ENCODE peak calls at places on chromosome 4, in nine cellular contexts. One of them, this sample, is unnamed.

GRCh38 chr4:19983072-19983471 is 268.6 kb upstream of the SLIT2 start:
- DNase-seq in CMK: no peak
- DNase-seq in choroid plexus epithelial cell: peak
- DNase-seq in ACHN: no peak
- DNase-seq in fibroblast of the aortic adventitia: peak
- DNase-seq in activated T-helper 1 cell treated with anti-CD3 and anti-CD28 coated beads, Interleukin-2, amount 50 U/mL, for 16 hours: no peak
- DNase-seq in stimulated activated CD8-positive, alpha-beta memory T cell treated with anti-CD3 and anti-CD28 coated beads, Interleukin-7, amount 100 ng/mL, for 24 hours: no peak
- DNase-seq in activated T-cell treated with anti-CD3 and anti-CD28 coated beads, Interleukin-2, amount 50 U/mL, for 48 hours: no peak
- DNase-seq in RPMI8226: no peak
- DNase-seq in this sample: no peak

GRCh38 chr4:87524456-87524855 is 4.7 kb downstream of the SPARCL1 start:
- DNase-seq in CMK: no peak
- DNase-seq in ACHN: no peak
- DNase-seq in activated T-helper 1 cell treated with anti-CD3 and anti-CD28 coated beads, Interleukin-2, amount 50 U/mL, for 16 hours: no peak
- DNase-seq in choroid plexus epithelial cell: no peak
- DNase-seq in RPMI8226: no peak
- DNase-seq in activated T-cell treated with anti-CD3 and anti-CD28 coated beads, Interleukin-2, amount 50 U/mL, for 48 hours: no peak
- DNase-seq in fibroblast of the aortic adventitia: peak
- DNase-seq in stimulated activated CD8-positive, alpha-beta memory T cell treated with anti-CD3 and anti-CD28 coated beads, Interleukin-7, amount 100 ng/mL, for 24 hours: no peak
- DNase-seq in this sample: no peak

GRCh38 chr4:105283501-105283900 is 136.8 kb downstream of the TET2 start:
- DNase-seq in stimulated activated CD8-positive, alpha-beta memory T cell treated with anti-CD3 and anti-CD28 coated beads, Interleukin-7, amount 100 ng/mL, for 24 hours: no peak
- DNase-seq in fibroblast of the aortic adventitia: peak
- DNase-seq in choroid plexus epithelial cell: peak
- DNase-seq in CMK: no peak
- DNase-seq in activated T-cell treated with anti-CD3 and anti-CD28 coated beads, Interleukin-2, amount 50 U/mL, for 48 hours: no peak
- DNase-seq in ACHN: no peak
- DNase-seq in activated T-helper 1 cell treated with anti-CD3 and anti-CD28 coated beads, Interleukin-2, amount 50 U/mL, for 16 hours: no peak
- DNase-seq in RPMI8226: no peak
- DNase-seq in this sample: no peak

GRCh38 chr4:30370105-30370504 is 350.1 kb upstream of the PCDH7 start:
- DNase-seq in activated T-cell treated with anti-CD3 and anti-CD28 coated beads, Interleukin-2, amount 50 U/mL, for 48 hours: no peak
- DNase-seq in RPMI8226: no peak
- DNase-seq in CMK: no peak
- DNase-seq in fibroblast of the aortic adventitia: no peak
- DNase-seq in stimulated activated CD8-positive, alpha-beta memory T cell treated with anti-CD3 and anti-CD28 coated beads, Interleukin-7, amount 100 ng/mL, for 24 hours: no peak
- DNase-seq in ACHN: no peak
- DNase-seq in activated T-helper 1 cell treated with anti-CD3 and anti-CD28 coated beads, Interleukin-2, amount 50 U/mL, for 16 hours: no peak
- DNase-seq in choroid plexus epithelial cell: no peak
- DNase-seq in this sample: no peak

GRCh38 chr4:76753814-76754213 is 144.1 kb downstream of the SOWAHB start:
- DNase-seq in activated T-cell treated with anti-CD3 and anti-CD28 coated beads, Interleukin-2, amount 50 U/mL, for 48 hours: no peak
- DNase-seq in CMK: no peak
- DNase-seq in stimulated activated CD8-positive, alpha-beta memory T cell treated with anti-CD3 and anti-CD28 coated beads, Interleukin-7, amount 100 ng/mL, for 24 hours: no peak
- DNase-seq in choroid plexus epithelial cell: peak
- DNase-seq in RPMI8226: no peak
- DNase-seq in ACHN: peak
- DNase-seq in activated T-helper 1 cell treated with anti-CD3 and anti-CD28 coated beads, Interleukin-2, amount 50 U/mL, for 16 hours: no peak
- DNase-seq in fibroblast of the aortic adventitia: peak
- DNase-seq in this sample: no peak

GRCh38 chr4:89708903-89709361 is 128.0 kb downstream of the SNCA start:
- DNase-seq in stimulated activated CD8-positive, alpha-beta memory T cell treated with anti-CD3 and anti-CD28 coated beads, Interleukin-7, amount 100 ng/mL, for 24 hours: no peak
- DNase-seq in fibroblast of the aortic adventitia: peak
- DNase-seq in activated T-cell treated with anti-CD3 and anti-CD28 coated beads, Interleukin-2, amount 50 U/mL, for 48 hours: no peak
- DNase-seq in activated T-helper 1 cell treated with anti-CD3 and anti-CD28 coated beads, Interleukin-2, amount 50 U/mL, for 16 hours: no peak
- DNase-seq in CMK: no peak
- DNase-seq in ACHN: no peak
- DNase-seq in RPMI8226: no peak
- DNase-seq in choroid plexus epithelial cell: peak
- DNase-seq in this sample: no peak

GRCh38 chr4:172952052-172952451 is 216.6 kb upstream of the GALNT7 start:
- DNase-seq in CMK: no peak
- DNase-seq in activated T-cell treated with anti-CD3 and anti-CD28 coated beads, Interleukin-2, amount 50 U/mL, for 48 hours: no peak
- DNase-seq in fibroblast of the aortic adventitia: no peak
- DNase-seq in choroid plexus epithelial cell: no peak
- DNase-seq in stimulated activated CD8-positive, alpha-beta memory T cell treated with anti-CD3 and anti-CD28 coated beads, Interleukin-7, amount 100 ng/mL, for 24 hours: no peak
- DNase-seq in RPMI8226: no peak
- DNase-seq in activated T-helper 1 cell treated with anti-CD3 and anti-CD28 coated beads, Interleukin-2, amount 50 U/mL, for 16 hours: no peak
- DNase-seq in ACHN: no peak
- DNase-seq in this sample: no peak

GRCh38 chr4:16278178-16278577 is 51.9 kb upstream of the TAPT1 start:
- DNase-seq in stimulated activated CD8-positive, alpha-beta memory T cell treated with anti-CD3 and anti-CD28 coated beads, Interleukin-7, amount 100 ng/mL, for 24 hours: no peak
- DNase-seq in choroid plexus epithelial cell: no peak
- DNase-seq in fibroblast of the aortic adventitia: no peak
- DNase-seq in CMK: no peak
- DNase-seq in activated T-helper 1 cell treated with anti-CD3 and anti-CD28 coated beads, Interleukin-2, amount 50 U/mL, for 16 hours: no peak
- DNase-seq in RPMI8226: no peak
- DNase-seq in activated T-cell treated with anti-CD3 and anti-CD28 coated beads, Interleukin-2, amount 50 U/mL, for 48 hours: no peak
- DNase-seq in ACHN: no peak
- DNase-seq in this sample: no peak

GRCh38 chr4:116101321-116101720 is 984.1 kb downstream of the TRAM1L1 start:
- DNase-seq in choroid plexus epithelial cell: no peak
- DNase-seq in fibroblast of the aortic adventitia: no peak
- DNase-seq in CMK: no peak
- DNase-seq in activated T-helper 1 cell treated with anti-CD3 and anti-CD28 coated beads, Interleukin-2, amount 50 U/mL, for 16 hours: no peak
- DNase-seq in RPMI8226: no peak
- DNase-seq in stimulated activated CD8-positive, alpha-beta memory T cell treated with anti-CD3 and anti-CD28 coated beads, Interleukin-7, amount 100 ng/mL, for 24 hours: no peak
- DNase-seq in activated T-cell treated with anti-CD3 and anti-CD28 coated beads, Interleukin-2, amount 50 U/mL, for 48 hours: no peak
- DNase-seq in ACHN: no peak
- DNase-seq in this sample: no peak

GRCh38 chr4:108396900-108397299 is 223.5 kb upstream of the RPL34 start:
- DNase-seq in activated T-helper 1 cell treated with anti-CD3 and anti-CD28 coated beads, Interleukin-2, amount 50 U/mL, for 16 hours: no peak
- DNase-seq in RPMI8226: no peak
- DNase-seq in ACHN: no peak
- DNase-seq in choroid plexus epithelial cell: no peak
- DNase-seq in CMK: no peak
- DNase-seq in activated T-cell treated with anti-CD3 and anti-CD28 coated beads, Interleukin-2, amount 50 U/mL, for 48 hours: no peak
- DNase-seq in fibroblast of the aortic adventitia: no peak
- DNase-seq in stimulated activated CD8-positive, alpha-beta memory T cell treated with anti-CD3 and anti-CD28 coated beads, Interleukin-7, amount 100 ng/mL, for 24 hours: no peak
- DNase-seq in this sample: no peak

GRCh38 chr4:146310319-146311021 is 96.1 kb downstream of the REELD1 start:
- DNase-seq in ACHN: no peak
- DNase-seq in RPMI8226: no peak
- DNase-seq in choroid plexus epithelial cell: no peak
- DNase-seq in activated T-helper 1 cell treated with anti-CD3 and anti-CD28 coated beads, Interleukin-2, amount 50 U/mL, for 16 hours: no peak
- DNase-seq in CMK: no peak
- DNase-seq in fibroblast of the aortic adventitia: no peak
- DNase-seq in stimulated activated CD8-positive, alpha-beta memory T cell treated with anti-CD3 and anti-CD28 coated beads, Interleukin-7, amount 100 ng/mL, for 24 hours: no peak
- DNase-seq in activated T-cell treated with anti-CD3 and anti-CD28 coated beads, Interleukin-2, amount 50 U/mL, for 48 hours: no peak
- DNase-seq in this sample: no peak

GRCh38 chr4:157824006-157824405 is 348.8 kb downstream of the GASK1B start:
- DNase-seq in fibroblast of the aortic adventitia: no peak
- DNase-seq in activated T-helper 1 cell treated with anti-CD3 and anti-CD28 coated beads, Interleukin-2, amount 50 U/mL, for 16 hours: no peak
- DNase-seq in choroid plexus epithelial cell: no peak
- DNase-seq in ACHN: no peak
- DNase-seq in stimulated activated CD8-positive, alpha-beta memory T cell treated with anti-CD3 and anti-CD28 coated beads, Interleukin-7, amount 100 ng/mL, for 24 hours: no peak
- DNase-seq in activated T-cell treated with anti-CD3 and anti-CD28 coated beads, Interleukin-2, amount 50 U/mL, for 48 hours: no peak
- DNase-seq in RPMI8226: no peak
- DNase-seq in CMK: no peak
- DNase-seq in this sample: no peak

GRCh38 chr4:81470456-81471327 is 1.0 kb downstream of the RASGEF1B start:
- DNase-seq in CMK: no peak
- DNase-seq in RPMI8226: peak
- DNase-seq in activated T-helper 1 cell treated with anti-CD3 and anti-CD28 coated beads, Interleukin-2, amount 50 U/mL, for 16 hours: no peak
- DNase-seq in stimulated activated CD8-positive, alpha-beta memory T cell treated with anti-CD3 and anti-CD28 coated beads, Interleukin-7, amount 100 ng/mL, for 24 hours: no peak
- DNase-seq in activated T-cell treated with anti-CD3 and anti-CD28 coated beads, Interleukin-2, amount 50 U/mL, for 48 hours: peak
- DNase-seq in ACHN: peak
- DNase-seq in choroid plexus epithelial cell: peak
- DNase-seq in fibroblast of the aortic adventitia: no peak
- DNase-seq in this sample: peak

GRCh38 chr4:106002979-106003378 is 107.7 kb downstream of the NPNT start:
- DNase-seq in CMK: no peak
- DNase-seq in activated T-cell treated with anti-CD3 and anti-CD28 coated beads, Interleukin-2, amount 50 U/mL, for 48 hours: no peak
- DNase-seq in RPMI8226: no peak
- DNase-seq in stimulated activated CD8-positive, alpha-beta memory T cell treated with anti-CD3 and anti-CD28 coated beads, Interleukin-7, amount 100 ng/mL, for 24 hours: no peak
- DNase-seq in fibroblast of the aortic adventitia: no peak
- DNase-seq in ACHN: peak
- DNase-seq in choroid plexus epithelial cell: no peak
- DNase-seq in activated T-helper 1 cell treated with anti-CD3 and anti-CD28 coated beads, Interleukin-2, amount 50 U/mL, for 16 hours: no peak
- DNase-seq in this sample: no peak

GRCh38 chr4:38173935-38174334 is 213.7 kb downstream of the PTTG2 start:
- DNase-seq in stimulated activated CD8-positive, alpha-beta memory T cell treated with anti-CD3 and anti-CD28 coated beads, Interleukin-7, amount 100 ng/mL, for 24 hours: no peak
- DNase-seq in fibroblast of the aortic adventitia: no peak
- DNase-seq in CMK: no peak
- DNase-seq in activated T-helper 1 cell treated with anti-CD3 and anti-CD28 coated beads, Interleukin-2, amount 50 U/mL, for 16 hours: no peak
- DNase-seq in choroid plexus epithelial cell: no peak
- DNase-seq in activated T-cell treated with anti-CD3 and anti-CD28 coated beads, Interleukin-2, amount 50 U/mL, for 48 hours: no peak
- DNase-seq in ACHN: no peak
- DNase-seq in RPMI8226: no peak
- DNase-seq in this sample: no peak

GRCh38 chr4:95304898-95305297 is 243.9 kb downstream of the UNC5C start:
- DNase-seq in activated T-helper 1 cell treated with anti-CD3 and anti-CD28 coated beads, Interleukin-2, amount 50 U/mL, for 16 hours: no peak
- DNase-seq in choroid plexus epithelial cell: peak
- DNase-seq in fibroblast of the aortic adventitia: no peak
- DNase-seq in stimulated activated CD8-positive, alpha-beta memory T cell treated with anti-CD3 and anti-CD28 coated beads, Interleukin-7, amount 100 ng/mL, for 24 hours: no peak
- DNase-seq in ACHN: peak
- DNase-seq in RPMI8226: no peak
- DNase-seq in CMK: no peak
- DNase-seq in activated T-cell treated with anti-CD3 and anti-CD28 coated beads, Interleukin-2, amount 50 U/mL, for 48 hours: no peak
- DNase-seq in this sample: no peak

GRCh38 chr4:10108818-10109783 is 7.5 kb downstream of the WDR1 start:
- DNase-seq in choroid plexus epithelial cell: peak
- DNase-seq in RPMI8226: no peak
- DNase-seq in activated T-helper 1 cell treated with anti-CD3 and anti-CD28 coated beads, Interleukin-2, amount 50 U/mL, for 16 hours: no peak
- DNase-seq in ACHN: no peak
- DNase-seq in stimulated activated CD8-positive, alpha-beta memory T cell treated with anti-CD3 and anti-CD28 coated beads, Interleukin-7, amount 100 ng/mL, for 24 hours: no peak
- DNase-seq in fibroblast of the aortic adventitia: peak
- DNase-seq in CMK: no peak
- DNase-seq in activated T-cell treated with anti-CD3 and anti-CD28 coated beads, Interleukin-2, amount 50 U/mL, for 48 hours: peak
- DNase-seq in this sample: no peak

GRCh38 chr4:2666722-2667247 is 89.4 kb downstream of the TNIP2 start:
- DNase-seq in ACHN: peak
- DNase-seq in CMK: no peak
- DNase-seq in RPMI8226: no peak
- DNase-seq in activated T-cell treated with anti-CD3 and anti-CD28 coated beads, Interleukin-2, amount 50 U/mL, for 48 hours: no peak
- DNase-seq in activated T-helper 1 cell treated with anti-CD3 and anti-CD28 coated beads, Interleukin-2, amount 50 U/mL, for 16 hours: no peak
- DNase-seq in fibroblast of the aortic adventitia: no peak
- DNase-seq in choroid plexus epithelial cell: no peak
- DNase-seq in stimulated activated CD8-positive, alpha-beta memory T cell treated with anti-CD3 and anti-CD28 coated beads, Interleukin-7, amount 100 ng/mL, for 24 hours: no peak
- DNase-seq in this sample: no peak

GRCh38 chr4:143384381-143384994 is 47.8 kb downstream of the GAB1 start:
- DNase-seq in fibroblast of the aortic adventitia: peak
- DNase-seq in RPMI8226: no peak
- DNase-seq in ACHN: no peak
- DNase-seq in CMK: no peak
- DNase-seq in stimulated activated CD8-positive, alpha-beta memory T cell treated with anti-CD3 and anti-CD28 coated beads, Interleukin-7, amount 100 ng/mL, for 24 hours: no peak
- DNase-seq in choroid plexus epithelial cell: no peak
- DNase-seq in activated T-helper 1 cell treated with anti-CD3 and anti-CD28 coated beads, Interleukin-2, amount 50 U/mL, for 16 hours: no peak
- DNase-seq in activated T-cell treated with anti-CD3 and anti-CD28 coated beads, Interleukin-2, amount 50 U/mL, for 48 hours: no peak
- DNase-seq in this sample: no peak

GRCh38 chr4:89303177-89303576 is 4.4 kb downstream of the GPRIN3 start:
- DNase-seq in activated T-cell treated with anti-CD3 and anti-CD28 coated beads, Interleukin-2, amount 50 U/mL, for 48 hours: peak
- DNase-seq in activated T-helper 1 cell treated with anti-CD3 and anti-CD28 coated beads, Interleukin-2, amount 50 U/mL, for 16 hours: no peak
- DNase-seq in ACHN: no peak
- DNase-seq in stimulated activated CD8-positive, alpha-beta memory T cell treated with anti-CD3 and anti-CD28 coated beads, Interleukin-7, amount 100 ng/mL, for 24 hours: no peak
- DNase-seq in RPMI8226: peak
- DNase-seq in CMK: no peak
- DNase-seq in choroid plexus epithelial cell: no peak
- DNase-seq in fibroblast of the aortic adventitia: no peak
- DNase-seq in this sample: no peak

GRCh38 chr4:186726440-186727148 is 2.9 kb upstream of the FAT1 start:
- DNase-seq in choroid plexus epithelial cell: peak
- DNase-seq in stimulated activated CD8-positive, alpha-beta memory T cell treated with anti-CD3 and anti-CD28 coated beads, Interleukin-7, amount 100 ng/mL, for 24 hours: no peak
- DNase-seq in RPMI8226: no peak
- DNase-seq in ACHN: peak
- DNase-seq in fibroblast of the aortic adventitia: peak
- DNase-seq in activated T-cell treated with anti-CD3 and anti-CD28 coated beads, Interleukin-2, amount 50 U/mL, for 48 hours: peak
- DNase-seq in activated T-helper 1 cell treated with anti-CD3 and anti-CD28 coated beads, Interleukin-2, amount 50 U/mL, for 16 hours: no peak
- DNase-seq in CMK: no peak
- DNase-seq in this sample: no peak

GRCh38 chr4:71290074-71290473 is 48.7 kb upstream of the SLC4A4 start:
- DNase-seq in choroid plexus epithelial cell: peak
- DNase-seq in fibroblast of the aortic adventitia: peak
- DNase-seq in ACHN: peak
- DNase-seq in stimulated activated CD8-positive, alpha-beta memory T cell treated with anti-CD3 and anti-CD28 coated beads, Interleukin-7, amount 100 ng/mL, for 24 hours: no peak
- DNase-seq in activated T-cell treated with anti-CD3 and anti-CD28 coated beads, Interleukin-2, amount 50 U/mL, for 48 hours: no peak
- DNase-seq in RPMI8226: no peak
- DNase-seq in CMK: no peak
- DNase-seq in activated T-helper 1 cell treated with anti-CD3 and anti-CD28 coated beads, Interleukin-2, amount 50 U/mL, for 16 hours: no peak
- DNase-seq in this sample: no peak

GRCh38 chr4:122086338-122086737 is 65.8 kb upstream of the BLTP1 start:
- DNase-seq in choroid plexus epithelial cell: peak
- DNase-seq in activated T-cell treated with anti-CD3 and anti-CD28 coated beads, Interleukin-2, amount 50 U/mL, for 48 hours: no peak
- DNase-seq in stimulated activated CD8-positive, alpha-beta memory T cell treated with anti-CD3 and anti-CD28 coated beads, Interleukin-7, amount 100 ng/mL, for 24 hours: no peak
- DNase-seq in activated T-helper 1 cell treated with anti-CD3 and anti-CD28 coated beads, Interleukin-2, amount 50 U/mL, for 16 hours: no peak
- DNase-seq in ACHN: no peak
- DNase-seq in RPMI8226: no peak
- DNase-seq in fibroblast of the aortic adventitia: no peak
- DNase-seq in CMK: no peak
- DNase-seq in this sample: no peak

GRCh38 chr4:106773106-106773905 is 262.8 kb downstream of the DKK2 start:
- DNase-seq in fibroblast of the aortic adventitia: peak
- DNase-seq in activated T-cell treated with anti-CD3 and anti-CD28 coated beads, Interleukin-2, amount 50 U/mL, for 48 hours: no peak
- DNase-seq in stimulated activated CD8-positive, alpha-beta memory T cell treated with anti-CD3 and anti-CD28 coated beads, Interleukin-7, amount 100 ng/mL, for 24 hours: no peak
- DNase-seq in ACHN: no peak
- DNase-seq in activated T-helper 1 cell treated with anti-CD3 and anti-CD28 coated beads, Interleukin-2, amount 50 U/mL, for 16 hours: no peak
- DNase-seq in RPMI8226: no peak
- DNase-seq in choroid plexus epithelial cell: peak
- DNase-seq in CMK: no peak
- DNase-seq in this sample: no peak

GRCh38 chr4:153668647-153669046 is 15.4 kb upstream of the TLR2 start:
- DNase-seq in CMK: no peak
- DNase-seq in choroid plexus epithelial cell: no peak
- DNase-seq in ACHN: no peak
- DNase-seq in RPMI8226: no peak
- DNase-seq in activated T-cell treated with anti-CD3 and anti-CD28 coated beads, Interleukin-2, amount 50 U/mL, for 48 hours: no peak
- DNase-seq in stimulated activated CD8-positive, alpha-beta memory T cell treated with anti-CD3 and anti-CD28 coated beads, Interleukin-7, amount 100 ng/mL, for 24 hours: no peak
- DNase-seq in fibroblast of the aortic adventitia: peak
- DNase-seq in activated T-helper 1 cell treated with anti-CD3 and anti-CD28 coated beads, Interleukin-2, amount 50 U/mL, for 16 hours: no peak
- DNase-seq in this sample: no peak

GRCh38 chr4:92809381-92809780 is 505.6 kb downstream of the GRID2 start:
- DNase-seq in ACHN: no peak
- DNase-seq in stimulated activated CD8-positive, alpha-beta memory T cell treated with anti-CD3 and anti-CD28 coated beads, Interleukin-7, amount 100 ng/mL, for 24 hours: no peak
- DNase-seq in activated T-cell treated with anti-CD3 and anti-CD28 coated beads, Interleukin-2, amount 50 U/mL, for 48 hours: no peak
- DNase-seq in choroid plexus epithelial cell: no peak
- DNase-seq in RPMI8226: no peak
- DNase-seq in CMK: no peak
- DNase-seq in activated T-helper 1 cell treated with anti-CD3 and anti-CD28 coated beads, Interleukin-2, amount 50 U/mL, for 16 hours: no peak
- DNase-seq in fibroblast of the aortic adventitia: no peak
- DNase-seq in this sample: no peak